ENCODE peak calls at places on chromosomes 6 and 20, in eight cellular contexts. One of them, this sample, is unnamed.

GRCh38 chr20:46975976-46976375 is 81.3 kb downstream of the EYA2 start:
- DNase-seq in aorta: no peak
- DNase-seq in CD4-positive, alpha-beta T cell: no peak
- DNase-seq in H9: no peak
- DNase-seq in uterus: no peak
- DNase-seq in K562: no peak
- DNase-seq in mesenchymal stem cell: no peak
- DNase-seq in iPS DF 6.9: no peak
- DNase-seq in this sample: no peak

GRCh38 chr6:2993755-2994317 is 5.9 kb upstream of the NQO2 start:
- DNase-seq in aorta: no peak
- DNase-seq in CD4-positive, alpha-beta T cell: no peak
- DNase-seq in H9: no peak
- DNase-seq in uterus: no peak
- DNase-seq in K562: no peak
- DNase-seq in mesenchymal stem cell: no peak
- DNase-seq in iPS DF 6.9: no peak
- DNase-seq in this sample: peak; percentile 73

GRCh38 chr6:111361648-111362047 is 121.4 kb downstream of the REV3L start:
- DNase-seq in aorta: no peak
- DNase-seq in CD4-positive, alpha-beta T cell: no peak
- DNase-seq in H9: peak; percentile 48
- DNase-seq in uterus: no peak
- DNase-seq in K562: peak; percentile 31
- DNase-seq in mesenchymal stem cell: peak; percentile 67
- DNase-seq in iPS DF 6.9: peak; percentile 18
- DNase-seq in this sample: no peak

GRCh38 chr20:37914672-37915433 is 11.9 kb downstream of the VSTM2L start:
- DNase-seq in aorta: no peak
- DNase-seq in CD4-positive, alpha-beta T cell: peak; percentile 5
- DNase-seq in H9: peak; percentile 81
- DNase-seq in uterus: no peak
- DNase-seq in K562: no peak
- DNase-seq in mesenchymal stem cell: peak; percentile 24
- DNase-seq in iPS DF 6.9: no peak
- DNase-seq in this sample: no peak

GRCh38 chr6:89887452-89888137 is 6.7 kb upstream of the GJA10 start:
- DNase-seq in aorta: no peak
- DNase-seq in CD4-positive, alpha-beta T cell: no peak
- DNase-seq in H9: peak; percentile 58
- DNase-seq in uterus: no peak
- DNase-seq in K562: no peak
- DNase-seq in mesenchymal stem cell: no peak
- DNase-seq in iPS DF 6.9: no peak
- DNase-seq in this sample: no peak

GRCh38 chr6:1199981-1200637 is 111.8 kb upstream of the FOXQ1 start:
- DNase-seq in aorta: no peak
- DNase-seq in CD4-positive, alpha-beta T cell: no peak
- DNase-seq in H9: no peak
- DNase-seq in uterus: no peak
- DNase-seq in K562: no peak
- DNase-seq in mesenchymal stem cell: peak; percentile 12
- DNase-seq in iPS DF 6.9: no peak
- DNase-seq in this sample: no peak

GRCh38 chr6:165791306-165791705 is 128.3 kb upstream of the PDE10A start:
- DNase-seq in aorta: no peak
- DNase-seq in CD4-positive, alpha-beta T cell: no peak
- DNase-seq in H9: no peak
- DNase-seq in uterus: no peak
- DNase-seq in K562: no peak
- DNase-seq in mesenchymal stem cell: no peak
- DNase-seq in iPS DF 6.9: no peak
- DNase-seq in this sample: no peak

GRCh38 chr6:19983374-19983773 is 146.2 kb downstream of the ID4 start:
- DNase-seq in aorta: no peak
- DNase-seq in CD4-positive, alpha-beta T cell: no peak
- DNase-seq in H9: no peak
- DNase-seq in uterus: no peak
- DNase-seq in K562: no peak
- DNase-seq in mesenchymal stem cell: no peak
- DNase-seq in iPS DF 6.9: no peak
- DNase-seq in this sample: no peak

GRCh38 chr6:30966154-30966553 is 17.4 kb upstream of the MUC21 start:
- DNase-seq in aorta: no peak
- DNase-seq in CD4-positive, alpha-beta T cell: no peak
- DNase-seq in H9: no peak
- DNase-seq in uterus: no peak
- DNase-seq in K562: no peak
- DNase-seq in mesenchymal stem cell: no peak
- DNase-seq in iPS DF 6.9: no peak
- DNase-seq in this sample: no peak

GRCh38 chr6:170004585-170005210 is 253.3 kb downstream of the ERMARD start:
- DNase-seq in aorta: no peak
- DNase-seq in CD4-positive, alpha-beta T cell: no peak
- DNase-seq in H9: peak; percentile 24
- DNase-seq in uterus: no peak
- DNase-seq in K562: no peak
- DNase-seq in mesenchymal stem cell: no peak
- DNase-seq in iPS DF 6.9: no peak
- DNase-seq in this sample: no peak
- H3K9me3 ChIP-seq in aorta: no peaks in the 10 kb centered on the region
- H3K9me3 ChIP-seq in CD4-positive, alpha-beta T cell: peaks cover 19% of the 10 kb centered on the region
- H3K9me3 ChIP-seq in H9: peaks cover 23% of the 10 kb centered on the region
- H3K9me3 ChIP-seq in uterus: no peaks in the 10 kb centered on the region
- H3K9me3 ChIP-seq in K562: no peaks in the 10 kb centered on the region
- H3K9me3 ChIP-seq in mesenchymal stem cell: peaks cover 25% of the 10 kb centered on the region
- H3K9me3 ChIP-seq in iPS DF 6.9: peaks cover 2% of the 10 kb centered on the region
- H3K9me3 ChIP-seq in this sample: no peaks in the 10 kb centered on the region

GRCh38 chr6:37663016-37663810 is 34.5 kb downstream of the MDGA1 start:
- DNase-seq in aorta: no peak
- DNase-seq in CD4-positive, alpha-beta T cell: no peak
- DNase-seq in H9: no peak
- DNase-seq in uterus: no peak
- DNase-seq in K562: no peak
- DNase-seq in mesenchymal stem cell: peak; percentile 39
- DNase-seq in iPS DF 6.9: no peak
- DNase-seq in this sample: no peak
- H3K9me3 ChIP-seq in aorta: peaks cover 1% of the 10 kb centered on the region
- H3K9me3 ChIP-seq in CD4-positive, alpha-beta T cell: no peaks in the 10 kb centered on the region
- H3K9me3 ChIP-seq in H9: no peaks in the 10 kb centered on the region
- H3K9me3 ChIP-seq in uterus: no peaks in the 10 kb centered on the region
- H3K9me3 ChIP-seq in K562: no peaks in the 10 kb centered on the region
- H3K9me3 ChIP-seq in mesenchymal stem cell: peaks cover 21% of the 10 kb centered on the region
- H3K9me3 ChIP-seq in iPS DF 6.9: no peaks in the 10 kb centered on the region
- H3K9me3 ChIP-seq in this sample: no peaks in the 10 kb centered on the region

DNA sequence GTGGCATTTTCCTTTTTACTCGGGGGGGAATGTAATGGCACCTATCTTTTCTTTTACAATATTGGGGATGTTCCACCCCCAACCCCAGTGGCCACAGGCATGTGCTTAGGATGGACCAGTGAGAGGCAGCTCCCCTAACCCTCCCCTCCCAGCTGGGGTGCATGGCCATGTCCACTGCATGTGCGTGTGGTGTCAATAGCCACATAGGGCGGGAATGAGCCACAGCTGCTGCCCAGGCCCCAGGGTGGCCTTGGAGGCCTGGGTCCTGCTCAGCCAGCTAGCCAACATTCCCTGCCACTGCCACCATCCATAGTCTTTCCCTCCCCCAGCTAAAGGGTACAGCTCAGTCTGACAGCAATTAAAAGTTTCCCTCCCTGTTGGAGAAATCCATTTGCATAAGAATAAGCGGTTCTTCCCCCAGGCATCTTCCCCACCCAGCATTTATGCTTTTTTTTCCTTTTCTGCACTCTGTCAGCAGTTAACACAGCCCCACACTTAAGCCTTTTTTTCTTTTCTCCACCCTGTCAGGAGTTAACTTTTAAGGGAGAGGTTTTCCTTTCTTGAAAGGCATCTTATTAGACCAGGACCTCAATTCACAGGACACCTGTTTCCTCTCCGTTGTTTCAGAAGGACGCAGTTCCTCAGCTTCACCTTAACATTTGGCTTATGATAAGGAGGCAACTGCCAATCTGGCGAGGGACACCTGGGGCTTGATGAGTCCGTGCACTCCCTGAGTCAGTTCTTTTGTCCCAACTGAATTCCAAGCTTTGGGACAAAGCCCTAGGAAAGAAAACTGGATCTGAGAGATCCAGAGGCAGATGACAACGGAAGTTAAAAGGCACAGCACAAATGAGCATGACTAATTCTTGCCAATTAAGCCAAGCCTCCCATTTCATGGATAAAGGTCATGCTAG is 121.4 kb downstream of the TPBG start:
- DNase-seq in aorta: no peak
- DNase-seq in CD4-positive, alpha-beta T cell: no peak
- DNase-seq in H9: no peak
- DNase-seq in uterus: no peak
- DNase-seq in K562: no peak
- DNase-seq in mesenchymal stem cell: no peak
- DNase-seq in iPS DF 6.9: no peak
- DNase-seq in this sample: no peak
- H3K9me3 ChIP-seq in aorta: no peaks in the 10 kb centered on the region
- H3K9me3 ChIP-seq in CD4-positive, alpha-beta T cell: peaks cover 4% of the 10 kb centered on the region
- H3K9me3 ChIP-seq in H9: peaks cover 23% of the 10 kb centered on the region
- H3K9me3 ChIP-seq in uterus: no peaks in the 10 kb centered on the region
- H3K9me3 ChIP-seq in K562: no peaks in the 10 kb centered on the region
- H3K9me3 ChIP-seq in mesenchymal stem cell: peaks cover 63% of the 10 kb centered on the region
- H3K9me3 ChIP-seq in iPS DF 6.9: peaks cover 3% of the 10 kb centered on the region
- H3K9me3 ChIP-seq in this sample: peaks cover 9% of the 10 kb centered on the region

DNA sequence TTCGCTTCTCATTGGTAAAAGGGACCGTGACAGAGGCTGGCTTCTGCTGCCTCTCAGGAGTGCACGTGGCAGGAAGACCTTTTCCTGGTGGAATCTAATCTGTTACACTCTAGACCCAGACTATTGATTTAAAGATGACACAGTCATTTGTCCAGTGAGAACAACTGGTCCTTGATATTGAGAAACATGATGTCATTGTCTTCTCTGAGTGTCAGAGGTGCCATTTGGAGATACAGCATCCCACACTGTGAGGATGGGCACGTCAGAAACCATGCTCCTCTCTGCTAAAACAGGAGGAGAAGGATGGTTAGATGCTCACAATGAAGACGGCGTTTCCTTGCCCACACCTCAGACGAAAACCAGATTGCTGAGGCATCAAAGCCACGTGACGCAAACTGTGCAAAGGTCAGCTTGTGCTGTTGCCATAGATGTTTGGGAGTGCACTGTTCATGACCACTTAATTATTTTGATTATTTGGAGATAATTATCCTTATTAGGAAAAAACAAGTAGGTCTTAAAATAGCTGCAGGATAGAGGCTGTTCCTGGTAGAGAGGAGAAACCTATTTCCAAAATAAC is 169.0 kb downstream of the SMOC2 start:
- DNase-seq in aorta: no peak
- DNase-seq in CD4-positive, alpha-beta T cell: no peak
- DNase-seq in H9: no peak
- DNase-seq in uterus: peak; percentile 90
- DNase-seq in K562: no peak
- DNase-seq in mesenchymal stem cell: no peak
- DNase-seq in iPS DF 6.9: no peak
- DNase-seq in this sample: no peak
- H3K9me3 ChIP-seq in aorta: no peaks in the 10 kb centered on the region
- H3K9me3 ChIP-seq in CD4-positive, alpha-beta T cell: no peaks in the 10 kb centered on the region
- H3K9me3 ChIP-seq in H9: no peaks in the 10 kb centered on the region
- H3K9me3 ChIP-seq in uterus: no peaks in the 10 kb centered on the region
- H3K9me3 ChIP-seq in K562: no peaks in the 10 kb centered on the region
- H3K9me3 ChIP-seq in mesenchymal stem cell: no peaks in the 10 kb centered on the region
- H3K9me3 ChIP-seq in iPS DF 6.9: no peaks in the 10 kb centered on the region
- H3K9me3 ChIP-seq in this sample: no peaks in the 10 kb centered on the region

GRCh38 chr6:121630716-121631115 is 195.3 kb downstream of the GJA1 start:
- DNase-seq in aorta: no peak
- DNase-seq in CD4-positive, alpha-beta T cell: no peak
- DNase-seq in H9: no peak
- DNase-seq in uterus: no peak
- DNase-seq in K562: no peak
- DNase-seq in mesenchymal stem cell: no peak
- DNase-seq in iPS DF 6.9: no peak
- DNase-seq in this sample: no peak

GRCh38 chr6:121641158-121641557 is 205.7 kb downstream of the GJA1 start:
- DNase-seq in aorta: no peak
- DNase-seq in CD4-positive, alpha-beta T cell: no peak
- DNase-seq in H9: no peak
- DNase-seq in uterus: no peak
- DNase-seq in K562: no peak
- DNase-seq in mesenchymal stem cell: no peak
- DNase-seq in iPS DF 6.9: no peak
- DNase-seq in this sample: no peak

GRCh38 chr6:121639041-121639440 is 203.6 kb downstream of the GJA1 start:
- DNase-seq in aorta: no peak
- DNase-seq in CD4-positive, alpha-beta T cell: no peak
- DNase-seq in H9: no peak
- DNase-seq in uterus: no peak
- DNase-seq in K562: no peak
- DNase-seq in mesenchymal stem cell: no peak
- DNase-seq in iPS DF 6.9: no peak
- DNase-seq in this sample: no peak

GRCh38 chr6:121633309-121633708 is 197.9 kb downstream of the GJA1 start:
- DNase-seq in aorta: no peak
- DNase-seq in CD4-positive, alpha-beta T cell: no peak
- DNase-seq in H9: no peak
- DNase-seq in uterus: no peak
- DNase-seq in K562: no peak
- DNase-seq in mesenchymal stem cell: no peak
- DNase-seq in iPS DF 6.9: no peak
- DNase-seq in this sample: no peak

DNA sequence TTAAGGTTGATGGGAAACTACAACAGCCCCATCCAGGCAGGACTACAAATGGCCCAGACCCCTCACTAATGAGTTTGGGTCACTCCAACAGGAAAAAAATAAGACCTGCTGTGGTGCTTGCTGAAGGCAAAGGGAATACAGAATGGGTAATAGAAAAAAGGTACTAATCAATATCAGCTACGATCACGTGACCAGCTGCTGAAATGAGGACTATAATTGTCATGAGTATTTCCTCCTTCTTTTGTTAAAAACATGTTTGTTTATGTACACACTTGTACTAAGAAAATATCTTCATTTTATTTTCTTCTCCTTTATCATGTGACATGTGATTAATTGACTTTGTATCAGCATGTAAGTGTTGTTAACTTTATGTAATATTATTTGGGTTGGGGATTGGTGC is 199.9 kb downstream of the GJA1 start:
- DNase-seq in aorta: no peak
- DNase-seq in CD4-positive, alpha-beta T cell: no peak
- DNase-seq in H9: no peak
- DNase-seq in uterus: no peak
- DNase-seq in K562: no peak
- DNase-seq in mesenchymal stem cell: no peak
- DNase-seq in iPS DF 6.9: no peak
- DNase-seq in this sample: no peak
- H3K9me3 ChIP-seq in aorta: peaks cover 4% of the 10 kb centered on the region
- H3K9me3 ChIP-seq in CD4-positive, alpha-beta T cell: peaks cover 5% of the 10 kb centered on the region
- H3K9me3 ChIP-seq in H9: peaks cover 37% of the 10 kb centered on the region
- H3K9me3 ChIP-seq in uterus: no peaks in the 10 kb centered on the region
- H3K9me3 ChIP-seq in K562: no peaks in the 10 kb centered on the region
- H3K9me3 ChIP-seq in mesenchymal stem cell: peaks cover 59% of the 10 kb centered on the region
- H3K9me3 ChIP-seq in iPS DF 6.9: peaks cover 5% of the 10 kb centered on the region
- H3K9me3 ChIP-seq in this sample: peaks cover 14% of the 10 kb centered on the region

GRCh38 chr6:87257565-87257964 is 64.8 kb upstream of the SMIM8 start:
- DNase-seq in aorta: no peak
- DNase-seq in CD4-positive, alpha-beta T cell: no peak
- DNase-seq in H9: peak; percentile 35
- DNase-seq in uterus: no peak
- DNase-seq in K562: no peak
- DNase-seq in mesenchymal stem cell: no peak
- DNase-seq in iPS DF 6.9: no peak
- DNase-seq in this sample: no peak
- H3K9me3 ChIP-seq in aorta: peaks cover 2% of the 10 kb centered on the region
- H3K9me3 ChIP-seq in CD4-positive, alpha-beta T cell: no peaks in the 10 kb centered on the region
- H3K9me3 ChIP-seq in H9: no peaks in the 10 kb centered on the region
- H3K9me3 ChIP-seq in uterus: no peaks in the 10 kb centered on the region
- H3K9me3 ChIP-seq in K562: peaks cover 17% of the 10 kb centered on the region
- H3K9me3 ChIP-seq in mesenchymal stem cell: no peaks in the 10 kb centered on the region
- H3K9me3 ChIP-seq in iPS DF 6.9: no peaks in the 10 kb centered on the region
- H3K9me3 ChIP-seq in this sample: no peaks in the 10 kb centered on the region

This sample was measured in adrenal gland.